ENCODE peak calls at places on chromosomes 11 and 22, in four cellular contexts. V, F, G and K are unnamed samples.

GRCh38 chr11:3944198-3944597 is 88.7 kb downstream of the STIM1 start:
- DNase-seq in F (no peak), V (no peak), G (no peak), K (no peak)

GRCh38 chr11:102794382-102794781 is 3.6 kb downstream of the MMP1 start:
- DNase-seq in V (peak), F (peak), G (peak), K (peak)

GRCh38 chr22:33529424-33530113 is 390.7 kb downstream of the LARGE1 start:
- DNase-seq in V (no peak), F (no peak), G (no peak), K (no peak)

GRCh38 chr11:7657306-7658025 is 15.8 kb downstream of the CYB5R2 start:
- DNase-seq in V (peak), G (peak), F (peak), K (peak)

GRCh38 chr11:117673561-117673960 is 123.5 kb downstream of the DSCAML1 start:
- DNase-seq in V (no peak), G (no peak), F (no peak), K (no peak)

GRCh38 chr11:36213050-36213840 is 76.0 kb downstream of the COMMD9 start:
- DNase-seq in F (no peak), V (no peak), G (peak), K (no peak)

GRCh38 chr22:44712156-44712555 is 10.2 kb downstream of the PRR5 start:
- DNase-seq in G (no peak), F (no peak), V (no peak), K (no peak)

GRCh38 chr11:65036931-65037330 is 4.1 kb upstream of the SAC3D1 start:
- DNase-seq in F (no peak), G (no peak), V (no peak), K (no peak)

GRCh38 chr22:30245181-30245984 is 1.2 kb downstream of the LIF start:
- DNase-seq in F (no peak), G (no peak), V (no peak), K (peak)

GRCh38 chr11:115324569-115325432 is 179.4 kb downstream of the CADM1 start:
- DNase-seq in G (peak), V (peak), F (no peak), K (peak)

GRCh38 chr22:20013382-20013871 is 3.2 kb downstream of the ARVCF start:
- DNase-seq in F (peak), V (peak), G (peak), K (peak)

GRCh38 chr22:50530280-50530856 is 556 bp upstream of the TYMP start:
- DNase-seq in F (peak), G (no peak), V (no peak), K (peak)

GRCh38 chr11:83092488-83093384 is 21.0 kb upstream of the RAB30 start:
- DNase-seq in G (peak), V (no peak), F (no peak), K (no peak)

GRCh38 chr22:49022816-49023160 is 804.9 kb downstream of the BRD1 start:
- DNase-seq in F (no peak), G (no peak), V (no peak), K (no peak)

GRCh38 chr11:102286292-102286691 is 31.0 kb upstream of the BIRC3 start:
- DNase-seq in G (no peak), V (no peak), F (no peak), K (no peak)

GRCh38 chr11:97722721-97723120 is 1298.0 kb upstream of the CNTN5 start:
- DNase-seq in F (peak), V (no peak), G (no peak), K (peak)

GRCh38 chr11:123054301-123055065 is 7.5 kb downstream of the HSPA8 start:
- DNase-seq in V (peak), F (no peak), G (peak), K (no peak)
- TF ChIP-seq TEAD4 in V (no peak), F (no peak), G (no peak), K (no peak)

DNA sequence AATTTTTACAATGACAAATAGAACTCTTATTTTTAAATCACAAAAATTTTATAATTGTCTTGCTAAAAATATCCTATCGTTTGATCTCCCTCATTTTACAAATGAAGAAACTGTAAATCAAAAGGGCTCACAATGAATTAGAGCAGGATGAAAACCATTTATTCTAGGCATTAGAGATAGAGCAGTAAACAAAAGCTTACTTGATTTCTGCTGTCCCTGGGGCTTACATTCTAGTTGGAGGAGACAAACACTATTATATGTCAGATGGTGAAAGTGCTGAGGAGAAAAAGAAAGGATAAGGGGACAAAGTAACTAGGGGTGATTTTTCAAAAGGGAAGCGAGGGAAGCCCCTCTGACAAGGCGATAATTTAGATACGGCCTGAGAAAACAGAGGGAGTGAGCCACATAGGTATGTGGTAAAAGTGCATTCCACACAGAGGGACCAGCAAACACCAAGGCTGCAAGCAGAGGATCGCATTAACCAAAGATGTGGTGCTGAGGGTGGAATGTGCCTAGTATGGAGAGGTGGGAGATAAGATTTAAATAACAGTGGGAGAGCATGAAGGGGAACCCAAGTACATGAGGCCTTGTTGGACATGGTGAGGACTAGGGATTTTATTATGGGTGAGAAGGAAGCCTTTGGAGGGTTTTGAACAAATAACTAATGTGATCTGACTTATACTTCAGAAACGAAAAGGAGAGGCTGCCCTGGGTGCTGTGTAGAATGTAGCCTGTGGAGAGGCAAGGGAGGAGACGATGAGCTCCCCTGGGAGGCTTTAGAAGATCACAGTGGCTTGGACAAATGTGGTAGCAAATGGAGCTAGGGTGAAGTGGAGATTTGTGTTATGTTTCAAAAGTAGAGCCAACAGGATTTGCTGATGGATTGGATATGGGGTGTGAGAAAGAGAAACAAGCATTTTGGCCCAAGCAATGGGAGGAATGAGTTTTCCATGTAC is 62.1 kb downstream of the PDHX start:
- DNase-seq in F (no peak), G (no peak), V (no peak), K (no peak)
- TF ChIP-seq TEAD4 in F (peak), G (no peak), V (no peak), K (no peak)

GRCh38 chr22:39789794-39790193 is 103.8 kb downstream of the ENTHD1 start:
- DNase-seq in V (no peak), F (no peak), G (no peak), K (no peak)

DNA sequence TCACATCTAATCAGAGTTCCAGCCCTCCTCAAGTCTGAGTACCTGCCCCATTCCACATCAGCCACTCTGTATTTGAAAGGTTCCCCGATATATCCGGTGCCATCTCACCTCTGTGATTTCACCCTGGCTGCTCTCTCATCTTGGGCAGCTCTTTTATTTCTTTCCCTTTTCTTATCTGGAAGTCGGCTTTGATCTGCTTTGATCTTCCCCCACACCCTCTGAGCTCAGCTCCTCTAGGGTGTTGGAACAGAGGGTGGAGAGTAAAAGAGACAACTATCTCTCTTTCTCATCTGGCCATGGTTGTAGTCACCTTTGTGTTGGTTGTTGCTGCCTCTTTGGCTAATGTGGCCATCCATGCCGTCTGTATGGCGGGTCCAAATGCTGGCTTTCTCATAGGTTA is 108.3 kb downstream of the ENTHD1 start:
- DNase-seq in F (no peak), V (no peak), G (no peak), K (no peak)
- TF ChIP-seq TEAD4 in F (no peak), V (no peak), G (no peak), K (no peak)

DNA sequence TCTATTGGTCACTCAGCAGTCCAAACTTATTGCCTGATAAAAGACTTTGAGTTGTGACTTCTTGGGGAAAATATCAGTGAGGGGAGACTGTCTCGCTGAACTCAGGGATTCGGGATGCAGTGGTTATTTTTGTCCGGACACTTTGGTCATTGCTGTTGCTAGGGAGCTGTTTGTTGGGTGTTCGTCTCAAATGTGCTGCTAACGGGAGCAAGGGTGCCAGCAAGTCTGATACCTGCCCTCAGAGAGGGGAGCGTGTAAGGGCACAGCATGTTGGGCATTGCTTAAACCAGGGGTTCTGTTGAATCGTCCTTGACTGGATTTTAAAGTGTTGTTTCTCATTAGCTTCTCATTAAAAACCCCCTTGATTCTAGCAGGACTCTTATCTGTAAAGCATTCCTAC is 49.2 kb upstream of the SLC25A18 start:
- DNase-seq in V (no peak), G (no peak), F (no peak), K (no peak)
- TF ChIP-seq TEAD4 in V (no peak), G (no peak), F (no peak), K (no peak)

DNA sequence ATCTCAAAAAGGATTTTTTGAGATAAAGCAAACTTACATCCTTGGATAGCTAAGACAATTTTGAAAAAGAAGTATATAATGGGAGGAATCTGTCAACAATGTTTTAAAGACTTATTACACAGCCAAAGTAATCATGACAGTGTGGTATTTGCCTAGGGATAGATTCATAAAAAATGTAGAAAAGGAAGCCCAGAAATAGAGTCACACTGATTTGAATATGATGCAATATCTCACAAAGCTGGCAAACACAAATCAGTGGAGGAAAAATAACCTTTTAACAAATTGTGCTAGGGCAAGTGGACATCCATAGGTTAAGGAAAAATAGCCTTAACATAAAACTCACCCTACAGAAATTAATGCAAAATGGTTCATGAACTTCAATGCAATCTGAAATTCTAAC is 6.0 kb downstream of the XKR3 start:
- DNase-seq in F (no peak), G (no peak), V (no peak), K (no peak)
- TF ChIP-seq TEAD4 in F (no peak), G (no peak), V (no peak), K (no peak)

DNA sequence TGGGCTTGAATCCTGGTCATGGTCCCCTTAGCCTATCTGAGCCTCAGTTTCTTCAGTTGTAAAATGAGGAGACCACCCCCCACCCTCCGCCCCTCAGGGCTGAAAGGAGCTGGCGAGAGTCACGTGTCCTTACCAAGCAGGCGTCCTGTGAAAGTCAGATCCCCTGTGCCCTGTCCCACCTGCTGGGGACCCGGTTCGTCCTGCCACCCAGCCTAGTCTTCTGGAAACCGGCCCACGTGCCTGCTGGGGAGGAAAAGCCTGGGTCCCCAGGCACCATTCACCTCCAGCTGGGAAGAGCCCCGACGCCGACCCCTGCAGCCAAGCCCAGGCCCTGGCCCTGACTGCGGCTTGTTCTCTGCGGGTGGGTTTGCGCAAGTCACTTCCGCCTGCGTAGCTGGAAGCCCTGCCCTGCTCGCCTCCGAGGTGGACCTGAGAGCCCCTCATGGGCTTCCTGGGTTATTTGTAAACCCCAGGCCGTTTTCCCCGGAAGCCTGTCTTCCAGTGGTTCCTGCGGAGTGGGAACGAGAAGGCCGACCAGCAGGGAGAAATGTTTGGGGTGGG is 679 bp upstream of the SSH3 start:
- DNase-seq in F (peak), G (no peak), V (no peak), K (peak)
- TF ChIP-seq TEAD4 in F (no peak), G (no peak), V (no peak), K (no peak)

DNA sequence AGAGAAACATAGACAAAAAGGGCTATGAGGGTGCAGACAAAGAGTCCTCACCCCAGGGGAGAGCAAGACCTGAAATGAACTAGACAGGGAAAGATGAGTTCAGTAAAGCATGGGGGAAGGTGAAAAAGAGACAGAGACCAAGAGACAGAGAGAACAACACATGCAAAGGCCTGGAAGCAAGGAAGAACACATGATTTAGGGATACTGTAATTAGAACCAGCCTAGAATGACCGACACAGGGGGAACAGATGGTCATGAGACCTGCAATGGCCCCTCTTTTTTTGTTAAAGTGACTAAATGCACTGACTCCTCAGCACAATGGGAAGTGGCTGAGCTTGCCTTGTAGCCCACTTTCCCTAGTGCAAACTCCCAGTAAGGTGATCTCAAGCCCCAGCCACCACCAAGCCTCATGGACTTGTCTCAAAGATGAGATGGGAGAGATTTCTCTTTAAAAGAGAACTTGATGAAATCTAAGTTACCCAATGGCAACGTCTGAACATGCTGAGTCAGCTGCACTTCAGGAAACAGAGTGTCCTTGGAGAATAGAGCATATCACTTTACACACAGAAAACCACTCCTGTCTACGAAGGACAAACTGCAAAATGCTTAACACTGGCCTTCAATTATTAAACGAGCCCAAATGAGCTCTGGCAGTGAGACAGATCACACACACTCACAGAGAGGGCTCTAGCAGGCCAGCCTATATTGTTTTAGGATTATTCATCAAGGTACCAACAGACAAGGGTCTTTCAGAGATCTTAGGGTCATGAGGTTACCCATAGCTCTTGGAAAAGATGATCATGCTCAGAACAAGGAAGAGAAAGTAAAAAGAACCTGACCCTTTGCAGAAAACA is 91.0 kb downstream of the SERGEF start:
- DNase-seq in G (no peak), V (peak), F (no peak), K (no peak)
- TF ChIP-seq TEAD4 in G (no peak), V (no peak), F (no peak), K (no peak)

GRCh38 chr11:67732045-67732787 is 57.8 kb upstream of the ALDH3B2 start:
- DNase-seq in V (peak), G (peak), F (peak), K (peak)
- TF ChIP-seq TEAD4 in V (no peak), G (no peak), F (no peak), K (no peak)

GRCh38 chr22:37147186-37147990 is 2.3 kb downstream of the IL2RB start:
- DNase-seq in F (no peak), G (no peak), V (no peak), K (no peak)
- TF ChIP-seq TEAD4 in F (no peak), G (no peak), V (no peak), K (no peak)